ENCODE peak calls at places on chromosomes 2 and 18, in four cellular contexts. L, Z, W and Y are unnamed samples.

GRCh38 chr2:207565736-207566135 is 36.0 kb downstream of the CREB1 start:
- DNase-seq in L (no peak), Z (no peak), W (no peak), Y (no peak)

GRCh38 chr18:24031318-24031717 is 16.8 kb downstream of the TTC39C start:
- DNase-seq in L (no peak), Z (no peak), W (no peak), Y (no peak)

GRCh38 chr2:238380785-238381184 is 45.9 kb upstream of the ASB1 start:
- DNase-seq in L (no peak), Z (peak), W (no peak), Y (no peak)

GRCh38 chr2:144596074-144596871 is 76.4 kb upstream of the ZEB2 start:
- DNase-seq in L (no peak), Z (no peak), W (peak), Y (peak)

GRCh38 chr2:158034198-158034831 is 67.4 kb upstream of the UPP2 start:
- DNase-seq in L (no peak), Z (peak), W (peak), Y (peak)

GRCh38 chr2:188676012-188676405 is 298.2 kb upstream of the COL3A1 start:
- DNase-seq in L (no peak), Z (no peak), W (peak), Y (no peak)

GRCh38 chr18:23719634-23720201 is 30.5 kb downstream of the LAMA3 start:
- DNase-seq in L (no peak), Z (peak), W (peak), Y (peak)

GRCh38 chr2:119429225-119430000 is 2.2 kb upstream of the TMEM37 start:
- DNase-seq in L (no peak), Z (no peak), W (no peak), Y (no peak)

GRCh38 chr2:212032032-212032431 is 506.6 kb downstream of the ERBB4 start:
- DNase-seq in L (no peak), Z (no peak), W (no peak), Y (no peak)

GRCh38 chr2:237511885-237512405 is 24.9 kb downstream of the MLPH start:
- DNase-seq in L (no peak), Z (no peak), W (no peak), Y (no peak)

GRCh38 chr2:21715865-21716264 is 592.1 kb downstream of the TDRD15 start:
- DNase-seq in L (no peak), Z (no peak), W (no peak), Y (no peak)

GRCh38 chr2:177231270-177231669 is 18.7 kb downstream of the HNRNPA3 start:
- DNase-seq in L (no peak), Z (no peak), W (no peak), Y (no peak)
- TF ChIP-seq POLR2A in L (no peak), Z (no peak), W (no peak), Y (no peak)

GRCh38 chr2:24360050-24360962 is at the start of gene ITSN2:
- DNase-seq in L (peak), Z (peak), W (peak), Y (peak)
- TF ChIP-seq POLR2A in L (no peak), Z (no peak), W (peak), Y (peak)

DNA sequence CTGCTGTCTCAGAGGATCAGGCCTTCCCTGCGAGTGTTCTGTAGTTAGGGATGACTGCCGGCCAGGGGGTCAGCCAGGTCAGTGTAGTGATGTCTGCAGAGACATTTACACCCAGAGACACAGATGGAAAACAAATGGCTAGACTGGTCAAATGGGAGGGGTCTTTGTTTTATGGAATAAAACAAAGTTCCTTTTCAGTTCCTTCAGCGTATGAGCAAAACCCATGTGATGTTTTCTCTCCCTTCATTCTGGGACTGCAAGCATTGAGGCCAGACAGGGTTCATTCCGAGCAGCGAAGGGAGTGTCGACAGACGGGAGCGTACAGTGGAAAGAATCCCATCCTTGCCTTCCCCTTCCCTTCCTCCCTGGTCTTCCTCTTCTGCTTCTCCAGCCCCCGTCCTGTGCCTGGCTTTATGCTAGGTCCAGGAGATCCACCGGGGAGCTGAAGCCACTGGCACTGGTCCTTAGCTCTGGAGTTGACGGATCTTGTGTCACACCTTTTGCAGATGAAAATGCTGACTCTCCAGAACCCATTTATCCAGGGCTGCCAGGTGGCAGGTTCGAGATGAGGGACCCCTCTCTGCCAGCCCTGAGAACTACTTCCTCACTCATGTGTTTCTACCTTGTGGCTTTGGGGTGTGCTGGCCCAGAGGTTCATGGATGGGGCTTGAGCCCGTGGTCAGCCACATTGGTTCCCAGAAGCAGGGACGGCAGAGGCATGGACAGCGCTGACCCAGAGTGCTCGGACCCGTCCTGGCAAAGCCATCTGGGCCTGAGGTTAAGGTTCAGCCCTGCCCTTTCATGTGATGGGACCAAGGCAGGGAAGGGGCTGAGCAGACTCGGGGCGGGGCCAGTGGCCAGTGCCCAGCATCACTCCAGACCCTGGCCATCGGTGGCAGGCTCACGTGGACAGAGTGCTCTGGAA is 24.2 kb downstream of the ITGB1BP1 start:
- DNase-seq in L (peak), Z (no peak), W (no peak), Y (no peak)
- TF ChIP-seq POLR2A in L (no peak), Z (no peak), W (no peak), Y (no peak)

DNA sequence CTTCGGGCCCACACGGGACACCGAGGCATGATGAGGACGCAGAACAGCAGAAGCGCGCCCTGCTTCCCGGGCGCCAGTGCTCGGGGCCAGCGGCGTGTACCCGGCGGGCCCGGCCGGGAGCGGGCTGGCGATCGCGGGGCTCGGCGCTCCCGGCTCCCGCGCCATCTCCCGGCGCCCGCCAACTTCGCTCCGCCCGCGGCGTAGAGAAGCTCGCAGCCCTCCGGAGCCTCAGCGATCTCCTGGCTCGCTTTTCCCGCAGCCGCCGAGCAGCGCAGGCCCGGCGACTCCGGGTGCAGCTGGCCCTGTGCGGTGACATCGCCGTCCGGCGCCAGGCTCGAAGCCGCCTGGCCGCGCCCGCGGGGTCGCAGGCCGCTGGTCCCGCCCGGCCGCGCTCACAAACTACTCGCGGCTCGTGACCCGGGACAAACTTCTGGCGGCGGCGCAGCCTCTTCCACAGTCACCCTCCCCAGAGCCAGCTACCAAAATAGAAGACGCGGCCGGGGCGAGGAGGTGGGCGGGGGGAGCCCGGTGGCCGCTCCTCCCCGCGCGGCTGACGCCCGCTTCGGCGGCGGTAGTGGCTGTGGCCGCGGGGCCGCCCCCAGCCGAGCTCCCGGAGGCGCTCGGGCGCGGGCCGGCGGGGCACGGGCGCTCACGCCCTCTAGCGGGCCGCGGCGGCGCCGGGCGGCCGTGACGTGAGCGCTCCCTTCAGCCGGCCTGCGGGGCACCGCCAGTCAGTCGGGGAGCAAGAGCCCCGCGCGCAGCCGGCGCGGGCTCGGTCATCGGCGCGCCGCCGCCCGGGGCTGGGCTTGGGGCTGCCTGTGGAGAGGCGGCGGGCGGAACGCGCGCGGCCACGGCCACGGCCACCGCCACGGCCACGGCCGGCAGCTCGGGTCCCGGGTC is at the start of gene PTPRM:
- DNase-seq in L (peak), Z (peak), W (peak), Y (peak)
- TF ChIP-seq POLR2A in L (no peak), Z (no peak), W (peak), Y (no peak)